ENCODE peak calls at places on chromosomes 11 and 22, in seven cellular contexts. F is A549, N is right atrium auricular region, W is endodermal cell, S is type B pancreatic cell, T is Caco-2, Q is IMR-90. L is an unnamed sample.

GRCh38 chr22:44578516-44579230 is 80.6 kb upstream of the RTL6 start:
- DNase-seq in F (no peak), N (no peak), W (no peak), S (peak), T (no peak), Q (no peak), L (no peak)

GRCh38 chr11:4496555-4497248 is 14.3 kb downstream of the OR52K1 start:
- DNase-seq in F (no peak), N (no peak), W (no peak), S (no peak), T (no peak), Q (no peak), L (no peak)

GRCh38 chr11:10042699-10043098 is 251.3 kb downstream of the SBF2 start:
- DNase-seq in F (no peak), N (no peak), W (no peak), S (no peak), T (no peak), Q (no peak), L (no peak)

GRCh38 chr22:29593923-29594322 is 9.5 kb upstream of the NF2 start:
- DNase-seq in F (no peak), N (no peak), W (no peak), S (no peak), T (no peak), Q (no peak), L (no peak)

GRCh38 chr11:114171257-114172054 is 111.9 kb downstream of the ZBTB16 start:
- DNase-seq in F (no peak), N (peak), W (no peak), S (no peak), T (no peak), Q (no peak), L (no peak)

GRCh38 chr11:126109941-126110731 is 47.5 kb upstream of the CDON start:
- DNase-seq in F (no peak), N (no peak), W (no peak), S (no peak), T (no peak), Q (peak), L (no peak)

GRCh38 chr11:126719740-126720139 is 280.8 kb downstream of the KIRREL3 start:
- DNase-seq in F (no peak), N (no peak), W (no peak), S (no peak), T (no peak), Q (no peak), L (no peak)

GRCh38 chr11:27705873-27706820 is 5.9 kb upstream of the BDNF start:
- DNase-seq in F (peak), N (no peak), W (peak), S (no peak), T (peak), Q (peak), L (peak)

GRCh38 chr11:18012314-18012905 is 437 bp downstream of the SERGEF start:
- DNase-seq in F (peak), N (peak), W (peak), S (no peak), T (peak), Q (peak), L (peak)

GRCh38 chr11:3882671-3883070 is 27.2 kb downstream of the STIM1 start:
- DNase-seq in F (no peak), N (no peak), W (no peak), S (no peak), T (no peak), Q (no peak), L (no peak)

GRCh38 chr22:46528121-46528610 is 9.3 kb downstream of the CELSR1 start:
- DNase-seq in F (peak), N (no peak), W (peak), S (no peak), T (peak), Q (peak), L (no peak)

GRCh38 chr11:111775024-111775710 is 9.0 kb upstream of the PPP2R1B start:
- DNase-seq in F (no peak), N (peak), W (peak), S (no peak), T (no peak), Q (peak), L (no peak)

GRCh38 chr11:92227233-92227593 is 2.6 kb downstream of the FAT3 start:
- DNase-seq in F (no peak), N (no peak), W (peak), S (no peak), T (no peak), Q (no peak), L (no peak)

GRCh38 chr11:88428959-88429358 is 91.4 kb upstream of the CTSC start:
- DNase-seq in F (no peak), N (no peak), W (no peak), S (no peak), T (no peak), Q (no peak), L (no peak)

GRCh38 chr11:120500414-120500936 is 11.1 kb upstream of the GRIK4 start:
- DNase-seq in F (no peak), N (peak), W (peak), S (no peak), T (no peak), Q (no peak), L (no peak)

GRCh38 chr11:119709638-119710346 is 19.2 kb downstream of the NECTIN1 start:
- DNase-seq in F (no peak), N (no peak), W (peak), S (no peak), T (no peak), Q (peak), L (peak)

GRCh38 chr22:22171357-22172218 is 73.0 kb upstream of the VPREB1 start:
- DNase-seq in F (peak), N (no peak), W (peak), S (no peak), T (no peak), Q (no peak), L (no peak)

GRCh38 chr11:134893810-134894685 is 482.0 kb upstream of the B3GAT1 start:
- DNase-seq in F (no peak), N (no peak), W (no peak), S (no peak), T (no peak), Q (no peak), L (no peak)

GRCh38 chr11:133082851-133083488 is 449.3 kb downstream of the OPCML start:
- DNase-seq in F (peak), N (no peak), W (peak), S (peak), T (no peak), Q (peak), L (peak)

GRCh38 chr22:34829485-34829884 is 236.5 kb upstream of the ISX start:
- DNase-seq in F (no peak), N (no peak), W (no peak), S (no peak), T (no peak), Q (no peak), L (no peak)

DNA sequence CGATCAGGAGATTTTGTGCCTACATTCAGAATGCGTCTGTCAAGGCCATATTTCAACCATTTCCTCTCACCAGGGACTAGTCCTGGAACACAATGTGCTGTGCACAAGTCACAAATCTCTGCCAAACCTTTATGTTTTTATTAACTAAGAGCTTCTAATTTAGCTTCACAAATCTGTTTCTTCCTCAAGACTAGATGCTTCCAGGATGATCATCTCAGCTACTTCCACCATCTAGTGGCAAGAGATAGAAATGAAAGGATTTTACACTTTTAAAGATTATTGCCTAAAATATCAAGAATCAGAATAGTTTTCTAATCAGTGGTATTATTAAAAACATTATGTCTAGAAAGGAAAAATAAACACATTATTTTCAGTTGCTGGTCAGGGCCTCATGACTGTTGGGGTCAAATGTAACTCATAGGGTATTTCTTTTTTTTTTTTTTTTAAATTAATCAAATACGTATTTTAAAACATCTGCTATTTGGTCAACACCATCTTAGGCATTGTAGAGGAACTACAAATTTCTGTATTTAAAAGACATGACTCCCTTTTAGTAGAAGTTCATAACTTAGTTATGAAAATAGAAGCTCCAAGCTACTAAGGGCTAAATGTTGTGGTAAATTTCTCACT is 1102.6 kb downstream of the DLG2 start:
- DNase-seq in F (peak), N (no peak), W (no peak), S (no peak), T (no peak), Q (peak), L (peak)
- TF ChIP-seq CTCF in F (peak), N (peak), W (peak), S (peak), T (peak), Q (peak), L (peak)

DNA sequence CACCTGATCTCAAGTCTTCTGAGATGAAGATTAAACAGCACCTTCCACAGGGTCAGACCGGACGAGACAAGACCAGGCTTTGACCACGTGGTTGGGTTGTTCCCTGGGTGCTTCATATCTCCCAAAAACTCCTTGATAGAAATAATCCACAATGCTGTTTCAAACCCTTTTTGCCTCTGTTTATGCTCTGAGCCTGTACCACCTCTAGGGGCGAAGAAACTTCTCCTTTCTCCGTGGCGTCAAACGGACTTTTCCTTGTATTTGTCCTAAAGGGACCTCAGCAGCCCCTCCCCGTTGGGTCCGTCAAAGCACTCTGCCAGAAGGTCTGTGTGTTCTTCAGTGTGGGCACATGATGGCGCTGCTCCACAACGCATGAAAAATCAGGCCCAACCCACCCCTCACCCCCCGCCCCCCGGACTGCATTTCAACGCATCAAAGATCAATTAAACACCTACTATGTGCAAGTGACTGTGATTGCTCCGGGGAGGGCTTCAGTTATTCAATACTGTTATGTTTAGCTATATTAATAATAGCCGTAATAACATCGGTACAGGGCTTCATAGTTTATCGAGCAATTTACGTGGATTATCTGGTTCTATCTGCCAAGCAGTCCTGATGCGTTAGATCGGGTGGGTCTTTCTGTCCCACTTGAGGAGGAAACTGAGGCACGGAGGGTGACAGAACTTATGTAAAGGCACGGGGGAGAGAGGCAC is 17.3 kb upstream of the EIF3D start:
- DNase-seq in F (peak), N (no peak), W (peak), S (no peak), T (peak), Q (peak), L (peak)
- TF ChIP-seq CTCF in F (peak), N (peak), W (peak), S (peak), T (peak), Q (peak), L (peak)

GRCh38 chr11:44617671-44618461 is 52.4 kb downstream of the CD82 start:
- DNase-seq in F (no peak), N (no peak), W (peak), S (peak), T (peak), Q (no peak), L (no peak)
- TF ChIP-seq CTCF in F (no peak), N (no peak), W (no peak), S (no peak), T (no peak), Q (no peak), L (no peak)

GRCh38 chr11:68212421-68213134 is 518 bp downstream of the KMT5B start:
- DNase-seq in F (peak), N (peak), W (peak), S (peak), T (peak), Q (peak), L (peak)
- TF ChIP-seq CTCF in F (peak), N (peak), W (peak), S (peak), T (no peak), Q (peak), L (peak)

DNA sequence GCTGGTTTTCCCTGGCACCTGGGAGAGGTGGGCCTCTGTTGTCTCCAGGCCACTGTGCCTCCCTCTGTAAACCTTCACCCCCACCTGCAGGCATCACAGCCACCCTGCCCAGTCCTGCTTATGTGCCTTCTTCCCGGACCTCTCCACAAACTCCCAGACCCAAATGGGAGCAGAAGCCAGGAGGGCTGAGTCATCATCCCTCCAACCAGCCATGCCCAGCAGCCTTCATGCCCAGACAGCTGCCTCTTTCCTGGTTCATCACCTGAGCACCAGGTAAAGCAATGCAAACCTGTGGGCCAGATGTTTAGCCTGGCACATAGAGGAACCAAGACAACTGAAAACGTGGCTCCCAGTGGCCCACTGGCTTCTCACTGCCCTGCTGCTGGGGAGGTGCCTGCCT is 2.1 kb upstream of the TMPRSS4 start:
- DNase-seq in F (no peak), N (no peak), W (no peak), S (no peak), T (no peak), Q (no peak), L (no peak)
- TF ChIP-seq CTCF in F (no peak), N (no peak), W (no peak), S (no peak), T (no peak), Q (no peak), L (no peak)

L was measured in GM10248.